ENCODE peak calls at places on chromosomes 12 and 14, in seven cellular contexts. R is mucosa of descending colon, F is suprapubic skin, T is right lobe of liver, G is SK-N-SH, W is right atrium auricular region, U is upper lobe of left lung. H is an unnamed sample. For H3K9me3, the result is how much of the 10 kb centered on the place peaks cover.

GRCh38 chr12:132161046-132161781 is 17.0 kb downstream of the NOC4L start:
- DNase-seq in R (no peak), G (peak), W (no peak), U (no peak), T (no peak), F (no peak), H (no peak)

GRCh38 chr12:68951652-68952051 is 18.7 kb upstream of the CPM start:
- DNase-seq in W (no peak), G (no peak), T (no peak), U (peak), R (peak), F (no peak), H (no peak)

GRCh38 chr14:23186913-23187654 is 3.6 kb upstream of the SLC7A8 start:
- DNase-seq in G (peak), T (no peak), W (no peak), F (no peak), U (no peak), R (peak), H (no peak)

GRCh38 chr12:17661250-17661649 is 428.7 kb downstream of the RERGL start:
- DNase-seq in G (no peak), F (no peak), U (no peak), T (no peak), R (no peak), W (no peak), H (no peak)

GRCh38 chr12:96371787-96372699 is 28.2 kb downstream of the CDK17 start:
- DNase-seq in F (no peak), G (no peak), U (no peak), T (no peak), R (no peak), W (no peak), H (no peak)

GRCh38 chr12:125683748-125684381 is 618.6 kb downstream of the AACS start:
- DNase-seq in R (peak), F (no peak), T (peak), G (peak), U (peak), W (no peak), H (peak)

GRCh38 chr12:124296295-124296915 is 1.5 kb downstream of the RFLNA start:
- DNase-seq in U (no peak), F (no peak), R (peak), T (peak), G (peak), W (no peak), H (peak)

GRCh38 chr12:84840356-84840755 is 72.2 kb downstream of the SLC6A15 start:
- DNase-seq in G (no peak), T (no peak), W (no peak), F (no peak), U (no peak), R (no peak), H (no peak)

GRCh38 chr12:131852551-131853299 is 24.5 kb downstream of the MMP17 start:
- DNase-seq in T (no peak), F (no peak), U (no peak), G (no peak), R (no peak), W (no peak), H (no peak)

GRCh38 chr12:109877504-109878246 is 2.7 kb downstream of the GLTP start:
- DNase-seq in F (no peak), T (no peak), G (no peak), W (no peak), R (no peak), U (no peak), H (no peak)

GRCh38 chr12:56836317-56836716 is 73.2 kb downstream of the HSD17B6 start:
- DNase-seq in G (no peak), U (peak), W (no peak), T (no peak), R (no peak), F (no peak), H (peak)

GRCh38 chr12:50862316-50862715 is 19.6 kb downstream of the TMPRSS12 start:
- DNase-seq in R (no peak), G (no peak), W (no peak), F (no peak), U (no peak), T (no peak), H (no peak)

GRCh38 chr14:94391284-94391914 is 3.0 kb upstream of the SERPINA1 start:
- DNase-seq in U (no peak), F (no peak), W (no peak), R (no peak), G (no peak), T (peak), H (peak)

GRCh38 chr14:49687942-49688700 is at the start of gene POLE2:
- DNase-seq in G (peak), U (peak), W (peak), F (peak), T (peak), R (peak), H (peak)

DNA sequence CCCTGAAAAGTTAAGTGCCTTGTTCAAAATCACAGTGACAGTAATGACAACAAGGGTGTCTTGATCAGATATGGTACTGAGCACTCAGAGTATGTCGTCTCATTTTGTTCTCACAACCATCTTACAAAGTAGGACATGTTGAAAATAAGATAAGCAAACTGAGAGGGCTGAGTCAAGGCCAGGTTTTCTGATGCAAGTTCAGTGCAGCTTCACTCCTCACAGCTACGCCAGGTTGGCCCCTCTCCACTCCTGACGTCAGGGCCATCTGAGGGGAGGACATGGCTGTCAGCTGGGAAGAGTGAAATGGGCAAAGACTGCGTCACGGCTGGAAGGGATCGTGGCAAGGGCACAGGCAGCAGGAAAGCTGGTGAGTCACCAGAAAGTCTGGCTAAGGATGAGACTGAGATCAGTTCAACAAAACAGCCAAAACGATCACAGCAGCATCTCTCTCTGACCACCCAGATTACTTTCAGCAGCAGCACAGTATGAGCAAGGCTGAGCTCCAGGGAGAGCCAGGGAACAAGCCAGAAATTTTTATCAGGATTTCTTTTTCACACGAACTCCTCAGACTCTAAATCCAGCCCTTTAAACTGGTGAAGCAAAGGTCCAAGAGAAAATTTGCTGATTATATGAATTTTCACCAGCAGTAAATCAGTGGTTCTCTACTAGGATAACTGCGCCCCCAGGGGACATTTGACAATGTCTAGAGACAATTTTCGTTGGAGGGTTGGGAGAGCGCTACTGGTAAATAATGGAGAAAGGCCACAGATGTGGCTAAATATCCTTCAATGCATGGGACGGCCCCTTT is 297.9 kb upstream of the AMIGO2 start:
- DNase-seq in W (peak), R (peak), F (peak), G (no peak), T (peak), U (peak), H (peak)
- TF ChIP-seq CTCF in W (no peak), R (no peak), F (no peak), G (peak), T (no peak), U (no peak), H (no peak)

DNA sequence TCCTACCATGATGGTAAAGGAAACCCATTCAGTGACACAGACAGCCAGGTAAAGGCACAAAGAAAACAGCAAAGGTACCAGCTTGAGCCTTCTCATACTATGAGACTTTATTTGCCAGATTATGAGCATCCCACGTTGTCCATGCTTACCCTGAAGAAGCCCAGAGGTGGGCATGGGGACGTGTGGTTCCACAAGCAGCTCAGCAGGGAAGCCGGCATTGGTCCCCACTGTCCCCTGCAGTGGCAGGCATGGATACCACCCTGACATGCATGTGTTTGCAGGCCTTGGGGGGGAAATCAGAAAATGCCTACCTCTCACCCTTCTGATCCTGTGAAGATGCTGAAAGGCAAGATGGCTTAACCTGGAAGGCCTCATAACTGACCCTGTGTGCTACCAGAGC is 183.1 kb downstream of the PIWIL1 start:
- DNase-seq in R (no peak), W (no peak), F (no peak), T (no peak), G (no peak), U (no peak), H (no peak)
- H3K9me3 ChIP-seq in R (under half), W (under half), F (under half), T (under half), G (under half), U (under half), H (under half)

DNA sequence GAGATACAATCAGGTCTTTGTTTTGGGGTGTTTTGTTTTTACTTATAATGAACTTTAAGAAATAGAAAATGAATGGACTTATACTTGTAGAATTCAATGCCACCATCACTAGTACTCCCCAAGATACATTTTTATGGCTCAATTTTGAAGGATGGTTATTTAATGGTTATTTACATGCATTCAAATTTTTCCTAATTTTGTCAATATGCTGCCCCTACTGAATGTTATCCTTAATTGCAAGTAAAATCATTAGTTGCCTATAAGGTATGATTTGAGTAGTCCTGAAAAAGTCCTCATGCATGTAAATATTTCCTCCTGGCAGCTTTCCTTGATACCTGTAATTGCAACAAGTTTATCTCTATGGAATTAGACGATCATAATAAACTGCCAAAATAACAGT is 391.2 kb downstream of the BCAT1 start:
- DNase-seq in W (no peak), R (no peak), F (no peak), T (no peak), U (no peak), G (no peak), H (no peak)
- TF ChIP-seq CTCF in W (no peak), R (no peak), F (no peak), T (no peak), U (no peak), G (no peak), H (no peak)

GRCh38 chr12:116650062-116650461 is 87.8 kb downstream of the SPRING1 start:
- DNase-seq in T (no peak), G (no peak), U (no peak), F (no peak), W (no peak), R (no peak), H (no peak)
- H3K9me3 ChIP-seq in T (under half), G (under half), U (under half), F (under half), W (under half), R (under half), H (under half)